ENCODE peak calls at places on chromosomes 3 and 15, in five cellular contexts. Q is lower lobe of right lung, X is GM12865, Y is AG09309, K is RWPE2. M is an unnamed sample.
A peak's percentile ranks its signal among the peaks of the same experiment; 100 is the strongest.

GRCh38 chr3:70583682-70584081 is 271.2 kb upstream of the MDFIC2 start:
- DNase-seq in Q (no peak), X (no peak), Y (no peak), K (no peak), M (no peak)

GRCh38 chr3:134666885-134667284 is 16.1 kb upstream of the KY start:
- DNase-seq in Q (no peak), X (no peak), Y (no peak), K (no peak), M (no peak)

GRCh38 chr15:51547656-51548055 is 74.9 kb downstream of the DMXL2 start:
- DNase-seq in Q (no peak), X (no peak), Y (no peak), K (no peak), M (no peak)

GRCh38 chr3:171127611-171128010 is 101.1 kb upstream of the SLC2A2 start:
- DNase-seq in Q (no peak), X (no peak), Y (no peak), K (no peak), M (no peak)

GRCh38 chr3:175349181-175349580 is 490.0 kb downstream of the NAALADL2 start:
- DNase-seq in Q (no peak), X (peak; percentile 68), Y (no peak), K (no peak), M (no peak)

GRCh38 chr3:197750863-197751737 is 1.4 kb downstream of the FYTTD1 start:
- DNase-seq in Q (peak; percentile 69), X (peak; percentile 68), Y (no peak), K (no peak), M (no peak)

GRCh38 chr15:65958835-65959234 is 89.5 kb downstream of the RAB11A start:
- DNase-seq in Q (no peak), X (no peak), Y (no peak), K (no peak), M (no peak)

GRCh38 chr3:31561891-31562290 is 29.2 kb downstream of the STT3B start:
- DNase-seq in Q (no peak), X (no peak), Y (no peak), K (no peak), M (no peak)

GRCh38 chr3:160196511-160197104 is 28.6 kb upstream of the C3orf80 start:
- DNase-seq in Q (no peak), X (no peak), Y (no peak), K (no peak), M (no peak)

GRCh38 chr3:14552041-14552648 is 12.0 kb upstream of the GRIP2 start:
- DNase-seq in Q (peak; percentile 6), X (no peak), Y (no peak), K (no peak), M (peak; percentile 42)

GRCh38 chr15:80498652-80499051 is 94.5 kb downstream of the ARNT2 start:
- DNase-seq in Q (no peak), X (no peak), Y (no peak), K (no peak), M (no peak)

GRCh38 chr15:33292718-33293307 is 18.0 kb upstream of the RYR3 start:
- DNase-seq in Q (no peak), X (peak; percentile 70), Y (no peak), K (no peak), M (no peak)

GRCh38 chr3:139310474-139310933 is 33.3 kb upstream of the MRPS22 start:
- DNase-seq in Q (no peak), X (no peak), Y (peak; percentile 95), K (no peak), M (no peak)

GRCh38 chr3:10291139-10291500 is 1.6 kb downstream of the GHRL start:
- DNase-seq in Q (no peak), X (no peak), Y (no peak), K (no peak), M (no peak)

GRCh38 chr3:49625971-49626640 is 48.0 kb upstream of the APEH start:
- DNase-seq in Q (no peak), X (no peak), Y (no peak), K (no peak), M (no peak)

GRCh38 chr3:133127381-133127780 is 89.2 kb downstream of the TMEM108 start:
- DNase-seq in Q (no peak), X (no peak), Y (no peak), K (no peak), M (no peak)

GRCh38 chr15:101156509-101157159 is 95.2 kb downstream of the CHSY1 start:
- DNase-seq in Q (peak; percentile 10), X (peak; percentile 93), Y (peak; percentile 59), K (peak; percentile 45), M (no peak)

GRCh38 chr3:37912052-37912733 is 50.5 kb downstream of the CTDSPL start:
- DNase-seq in Q (no peak), X (no peak), Y (no peak), K (no peak), M (no peak)

GRCh38 chr3:119304201-119304713 is 10.1 kb downstream of the ARHGAP31 start:
- DNase-seq in Q (no peak), X (no peak), Y (no peak), K (no peak), M (no peak)

GRCh38 chr15:76321171-76321570 is 9.9 kb upstream of the ETFA start:
- DNase-seq in Q (no peak), X (no peak), Y (no peak), K (no peak), M (no peak)

GRCh38 chr15:78432664-78433063 is 5.4 kb upstream of the IREB2 start:
- DNase-seq in Q (no peak), X (peak; percentile 17), Y (no peak), K (no peak), M (no peak)

GRCh38 chr3:129554356-129555120 is 11.6 kb downstream of the H1-8 start:
- DNase-seq in Q (no peak), X (no peak), Y (no peak), K (no peak), M (no peak)

GRCh38 chr3:39414421-39414907 is 7.9 kb downstream of the RPSA start:
- DNase-seq in Q (no peak), X (peak; percentile 49), Y (no peak), K (no peak), M (no peak)

DNA sequence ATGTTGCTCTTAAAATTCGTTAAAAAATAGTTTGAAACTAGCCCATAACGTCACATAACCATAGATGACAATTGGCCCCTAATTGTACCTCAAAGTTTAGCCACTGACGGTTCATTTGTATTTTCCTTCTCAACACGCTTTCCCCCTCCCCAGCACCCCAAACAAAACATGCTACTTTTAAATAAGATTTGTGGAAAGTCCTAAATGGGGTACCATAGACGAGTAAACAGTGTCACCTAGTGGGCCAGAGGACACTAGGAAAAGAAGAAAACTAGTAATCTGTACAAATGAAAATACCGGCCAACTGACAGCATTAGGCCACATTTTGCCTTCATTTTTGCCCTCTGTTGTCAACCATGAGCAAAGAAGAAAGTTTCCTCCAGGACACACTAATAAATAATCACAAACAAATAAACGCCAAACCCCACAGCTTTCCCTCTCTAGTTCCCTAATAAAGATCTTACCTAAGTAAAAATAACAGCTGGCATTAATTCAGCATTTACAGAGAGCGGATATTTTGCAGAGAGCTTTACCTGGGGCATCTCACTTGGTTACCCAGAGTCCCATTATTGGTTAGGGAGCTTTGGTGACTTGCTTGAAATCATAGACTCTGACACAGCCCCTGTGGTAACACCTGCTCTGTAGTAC is 175.1 kb upstream of the ATP11B start:
- DNase-seq in Q (no peak), X (peak; percentile 37), Y (no peak), K (no peak), M (no peak)
- TF ChIP-seq CTCF in Q (peak; percentile 27), X (peak; percentile 60), Y (no peak), K (peak; percentile 92), M (peak; percentile 86)

GRCh38 chr3:60746690-60747416 is 504.4 kb downstream of the FHIT start:
- DNase-seq in Q (no peak), X (no peak), Y (no peak), K (no peak), M (no peak)

GRCh38 chr3:60746043-60746638 is 505.1 kb downstream of the FHIT start:
- DNase-seq in Q (no peak), X (no peak), Y (no peak), K (no peak), M (no peak)

GRCh38 chr3:60743631-60744164 is 507.6 kb downstream of the FHIT start:
- DNase-seq in Q (no peak), X (no peak), Y (no peak), K (no peak), M (no peak)

GRCh38 chr3:60737633-60738399 is 513.4 kb downstream of the FHIT start:
- DNase-seq in Q (no peak), X (no peak), Y (no peak), K (no peak), M (no peak)

DNA sequence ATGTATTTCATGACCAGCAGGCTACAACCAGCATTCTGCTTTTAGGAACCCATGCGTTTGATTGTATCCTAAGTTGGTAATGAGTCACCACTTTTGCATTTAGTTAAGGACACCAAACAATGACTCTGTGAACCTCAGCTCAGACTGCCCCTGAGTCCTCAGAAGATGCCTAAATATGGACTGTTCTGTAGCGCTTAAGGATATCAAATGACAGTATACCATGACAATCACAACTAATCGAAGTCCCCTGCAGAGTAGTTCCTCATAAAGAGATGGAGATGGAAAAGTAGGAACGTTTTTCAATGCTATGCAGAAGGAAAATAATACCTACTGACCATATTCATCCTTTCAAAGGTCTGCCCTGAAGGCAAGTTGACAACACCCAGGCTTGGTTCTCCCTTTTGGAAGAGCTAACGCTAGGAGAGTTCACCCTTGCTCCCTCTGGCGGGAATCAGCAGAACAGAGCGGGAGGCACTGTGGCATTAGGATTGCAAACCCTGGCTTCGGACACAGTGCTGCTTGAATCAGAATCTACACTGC is 508.6 kb downstream of the FHIT start:
- DNase-seq in Q (no peak), X (no peak), Y (no peak), K (no peak), M (no peak)
- TF ChIP-seq CTCF in Q (no peak), X (no peak), Y (peak; percentile 60), K (no peak), M (peak; percentile 85)

GRCh38 chr15:43510230-43511011 is 7.0 kb upstream of the MAP1A start:
- DNase-seq in Q (peak; percentile 99), X (peak; percentile 99), Y (peak; percentile 93), K (peak; percentile 100), M (peak; percentile 99)
- TF ChIP-seq CTCF in Q (peak; percentile 18), X (peak; percentile 9), Y (peak; percentile 38), K (peak; percentile 18), M (peak; percentile 76)

GRCh38 chr3:195762249-195762585 is 41.4 kb downstream of the MUC20 start:
- DNase-seq in Q (peak; percentile 30), X (no peak), Y (no peak), K (no peak), M (no peak)

GRCh38 chr3:195758721-195759353 is 38.1 kb downstream of the MUC20 start:
- DNase-seq in Q (no peak), X (no peak), Y (no peak), K (no peak), M (no peak)

GRCh38 chr3:195761031-195761430 is 40.3 kb downstream of the MUC20 start:
- DNase-seq in Q (no peak), X (no peak), Y (no peak), K (no peak), M (no peak)

GRCh38 chr3:195761503-195762248 is 40.9 kb downstream of the MUC20 start:
- DNase-seq in Q (peak; percentile 35), X (no peak), Y (no peak), K (no peak), M (no peak)

DNA sequence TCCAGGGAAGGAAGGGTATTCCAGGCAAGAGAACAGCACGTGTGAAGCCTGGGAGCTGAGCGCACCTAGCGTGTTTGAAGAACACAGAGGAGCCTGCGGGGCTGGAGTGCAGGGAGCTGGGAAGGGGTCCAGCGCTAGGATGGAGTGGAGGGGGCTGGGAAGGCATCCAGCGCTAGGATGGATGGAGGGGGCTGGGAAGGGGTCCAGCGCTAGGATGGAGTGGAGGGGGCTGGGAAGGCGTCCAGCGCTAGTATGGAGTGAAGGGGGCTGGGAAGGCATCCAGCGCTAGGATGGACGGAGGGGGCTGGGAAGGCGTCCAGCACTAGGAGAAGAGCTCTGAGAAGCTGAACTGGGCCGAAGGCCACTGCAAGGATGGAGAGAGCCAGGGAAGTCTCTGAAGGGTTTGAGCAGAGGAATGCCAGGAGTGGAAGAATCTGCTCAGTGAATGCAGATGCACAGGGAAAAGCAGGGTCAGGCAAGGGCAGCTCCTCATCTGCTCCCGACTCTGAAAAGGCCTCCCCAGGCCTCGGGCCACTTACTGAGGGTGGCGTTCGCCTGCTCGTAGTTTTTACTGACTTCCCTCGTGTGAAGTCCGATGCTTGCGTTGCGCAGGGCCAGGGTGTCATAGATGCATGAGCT is 39.7 kb downstream of the MUC20 start:
- DNase-seq in Q (no peak), X (no peak), Y (no peak), K (no peak), M (no peak)
- TF ChIP-seq CTCF in Q (no peak), X (no peak), Y (no peak), K (no peak), M (no peak)

M was measured in chondrocyte.